ENCODE peak calls at places on chromosome 18, in five cellular contexts. K, Y, X, L and O are unnamed samples.

GRCh38 chr18:78138993-78139496 is 840.6 kb upstream of the SALL3 start:
- DNase-seq in K (no peak), Y (no peak), X (no peak), L (no peak), O (no peak)

GRCh38 chr18:23356915-23357421 is 96.1 kb upstream of the RIOK3 start:
- DNase-seq in K (no peak), Y (no peak), X (peak; percentile 42), L (peak; percentile 79), O (no peak)

GRCh38 chr18:29588446-29589100 is 1411.6 kb upstream of the CDH2 start:
- DNase-seq in K (no peak), Y (no peak), X (no peak), L (no peak), O (no peak)

GRCh38 chr18:8757598-8757997 is 52.2 kb downstream of the MTCL1 start:
- DNase-seq in K (no peak), Y (no peak), X (no peak), L (no peak), O (no peak)

GRCh38 chr18:63850010-63850409 is 37.5 kb upstream of the SERPINB2 start:
- DNase-seq in K (no peak), Y (no peak), X (peak; percentile 51), L (no peak), O (peak; percentile 21)

GRCh38 chr18:9016819-9017169 is 85.7 kb upstream of the NDUFV2 start:
- DNase-seq in K (no peak), Y (no peak), X (peak; percentile 69), L (no peak), O (no peak)

GRCh38 chr18:56172527-56172926 is 465.9 kb downstream of the TXNL1 start:
- DNase-seq in K (no peak), Y (no peak), X (no peak), L (no peak), O (no peak)

GRCh38 chr18:67199993-67200617 is 316.4 kb downstream of the DSEL start:
- DNase-seq in K (no peak), Y (no peak), X (peak; percentile 76), L (peak; percentile 19), O (peak; percentile 26)

GRCh38 chr18:25230658-25231326 is 121.2 kb downstream of the ZNF521 start:
- DNase-seq in K (peak; percentile 75), Y (peak; percentile 78), X (peak; percentile 91), L (peak; percentile 52), O (peak; percentile 33)

GRCh38 chr18:49161627-49162026 is 210.9 kb upstream of the SMAD7 start:
- DNase-seq in K (no peak), Y (no peak), X (peak; percentile 33), L (peak; percentile 47), O (no peak)

GRCh38 chr18:59502222-59502898 is 143.3 kb upstream of the LMAN1 start:
- DNase-seq in K (peak; percentile 30), Y (no peak), X (peak; percentile 97), L (peak; percentile 77), O (peak; percentile 79)

GRCh38 chr18:78327643-78328042 is 652.0 kb upstream of the SALL3 start:
- DNase-seq in K (no peak), Y (no peak), X (no peak), L (no peak), O (no peak)

GRCh38 chr18:63144748-63145147 is 174.8 kb downstream of the BCL2 start:
- DNase-seq in K (no peak), Y (no peak), X (no peak), L (no peak), O (no peak)

GRCh38 chr18:21167641-21168372 is 56.2 kb upstream of the ROCK1 start:
- DNase-seq in K (no peak), Y (no peak), X (no peak), L (no peak), O (no peak)

GRCh38 chr18:49081511-49082146 is 130.9 kb upstream of the SMAD7 start:
- DNase-seq in K (no peak), Y (no peak), X (no peak), L (no peak), O (no peak)

GRCh38 chr18:73827801-73828200 is 319.8 kb downstream of the FBXO15 start:
- DNase-seq in K (no peak), Y (no peak), X (no peak), L (no peak), O (no peak)

GRCh38 chr18:286515-287310 is 18.9 kb upstream of the THOC1 start:
- DNase-seq in K (no peak), Y (no peak), X (peak; percentile 53), L (no peak), O (no peak)

GRCh38 chr18:47749195-47749973 is 181.1 kb downstream of the SMAD2 start:
- DNase-seq in K (peak; percentile 74), Y (peak; percentile 96), X (peak; percentile 58), L (no peak), O (no peak)

GRCh38 chr18:53991805-53992204 is 232.7 kb downstream of the MBD2 start:
- DNase-seq in K (no peak), Y (no peak), X (peak; percentile 47), L (no peak), O (no peak)

DNA sequence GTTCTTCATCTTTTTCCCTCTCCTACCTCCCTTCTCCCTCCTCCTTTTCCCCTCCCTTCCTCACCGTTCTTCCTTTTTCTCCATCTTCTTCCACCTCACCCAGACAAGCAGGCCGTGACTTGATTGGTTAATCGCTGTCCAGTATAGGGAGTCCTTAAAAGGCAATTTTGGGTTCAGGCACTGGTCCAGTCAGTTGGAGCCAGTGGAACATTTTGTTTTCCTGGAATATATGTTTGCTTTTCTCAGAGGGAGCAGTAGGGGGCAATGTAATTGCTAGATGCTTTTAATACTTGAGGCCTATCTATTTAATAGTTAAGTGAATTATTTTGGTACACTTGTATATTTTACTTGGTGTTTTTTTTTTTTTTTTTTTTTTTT is 15.0 kb downstream of the ELAC1 start:
- DNase-seq in K (no peak), Y (no peak), X (peak; percentile 48), L (no peak), O (no peak)
- TF ChIP-seq CTCF in K (no peak), Y (no peak), X (peak; percentile 29), L (no peak), O (peak; percentile 16)

GRCh38 chr18:69900941-69901340 is 46.7 kb downstream of the CD226 start:
- DNase-seq in K (no peak), Y (no peak), X (no peak), L (no peak), O (no peak)
- TF ChIP-seq CTCF in K (no peak), Y (no peak), X (no peak), L (no peak), O (no peak)

GRCh38 chr18:44680271-44681038 is at the start of gene SETBP1:
- DNase-seq in K (peak; percentile 66), Y (peak; percentile 91), X (peak; percentile 68), L (no peak), O (no peak)
- TF ChIP-seq CTCF in K (no peak), Y (no peak), X (no peak), L (no peak), O (no peak)

DNA sequence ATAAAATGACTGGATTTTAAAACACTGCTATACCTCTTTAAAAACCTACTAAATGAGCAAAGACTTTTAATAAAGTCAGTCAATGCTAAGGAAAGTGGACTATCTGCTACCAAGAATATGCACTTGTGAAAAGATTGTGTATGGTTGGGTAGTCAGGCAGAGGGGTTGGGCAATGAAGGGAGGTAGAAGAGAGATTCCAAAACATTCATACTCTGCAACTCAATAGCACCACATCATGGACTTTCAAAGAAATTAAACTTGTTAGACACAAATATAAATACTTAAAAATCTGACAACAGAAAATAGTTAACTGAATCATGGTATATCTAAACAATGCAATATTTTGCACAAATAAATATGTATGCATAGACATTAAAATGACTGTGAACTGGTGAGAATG is 139.9 kb upstream of the MAPRE2 start:
- DNase-seq in K (no peak), Y (no peak), X (peak; percentile 29), L (no peak), O (no peak)
- TF ChIP-seq CTCF in K (peak; percentile 29), Y (no peak), X (no peak), L (no peak), O (no peak)